ENCODE peak calls at places on chromosomes 12 and 14, in seven cellular contexts. M, L, B, F, A, O and K are unnamed samples.

GRCh38 chr12:94534761-94535613 is 75.3 kb upstream of the CEP83 start:
- DNase-seq in M (no peak), L (no peak), B (no peak), F (no peak), A (peak), O (no peak), K (no peak)

GRCh38 chr12:70190252-70191010 is 52.8 kb upstream of the CNOT2 start:
- DNase-seq in M (no peak), L (no peak), B (no peak), F (no peak), A (no peak), O (no peak), K (no peak)

GRCh38 chr12:30719060-30719459 is 23.4 kb upstream of the IPO8 start:
- DNase-seq in M (no peak), L (no peak), B (no peak), F (no peak), A (no peak), O (no peak), K (no peak)

GRCh38 chr12:28583771-28584261 is 393.6 kb downstream of the CCDC91 start:
- DNase-seq in M (no peak), L (peak), B (no peak), F (no peak), A (peak), O (no peak), K (no peak)

GRCh38 chr12:94070520-94070919 is 77.9 kb upstream of the PLXNC1 start:
- DNase-seq in M (no peak), L (no peak), B (no peak), F (no peak), A (no peak), O (no peak), K (no peak)

GRCh38 chr14:64147126-64147790 is 146.9 kb downstream of the ESR2 start:
- DNase-seq in M (no peak), L (no peak), B (no peak), F (no peak), A (no peak), O (no peak), K (no peak)

GRCh38 chr14:74697543-74697942 is 15.3 kb downstream of the AREL1 start:
- DNase-seq in M (no peak), L (no peak), B (no peak), F (no peak), A (no peak), O (no peak), K (no peak)

GRCh38 chr12:123163227-123163626 is 12.3 kb upstream of the PITPNM2 start:
- DNase-seq in M (no peak), L (no peak), B (no peak), F (no peak), A (no peak), O (no peak), K (no peak)

GRCh38 chr12:48279601-48280000 is 71.1 kb downstream of the ZNF641 start:
- DNase-seq in M (no peak), L (no peak), B (no peak), F (no peak), A (peak), O (no peak), K (no peak)

GRCh38 chr12:120170631-120171030 is 23.9 kb downstream of the GCN1 start:
- DNase-seq in M (no peak), L (no peak), B (no peak), F (no peak), A (no peak), O (no peak), K (no peak)

GRCh38 chr12:25755681-25756260 is 202.7 kb upstream of the LMNTD1 start:
- DNase-seq in M (no peak), L (no peak), B (no peak), F (no peak), A (no peak), O (no peak), K (no peak)

GRCh38 chr14:95068091-95068490 is 89.2 kb downstream of the DICER1 start:
- DNase-seq in M (no peak), L (no peak), B (no peak), F (no peak), A (no peak), O (no peak), K (no peak)

GRCh38 chr14:36751920-36752319 is 90.3 kb downstream of the PAX9 start:
- DNase-seq in M (no peak), L (no peak), B (no peak), F (no peak), A (no peak), O (no peak), K (no peak)

GRCh38 chr12:71846322-71846940 is 6.9 kb downstream of the TBC1D15 start:
- DNase-seq in M (no peak), L (no peak), B (peak), F (peak), A (peak), O (no peak), K (no peak)

GRCh38 chr12:64590183-64590582 is 20.1 kb upstream of the RASSF3 start:
- DNase-seq in M (no peak), L (no peak), B (no peak), F (no peak), A (no peak), O (no peak), K (no peak)

GRCh38 chr12:19129486-19130223 is at the start of gene PLEKHA5:
- DNase-seq in M (peak), L (no peak), B (peak), F (peak), A (peak), O (no peak), K (no peak)

GRCh38 chr12:68349921-68350606 is 17.9 kb upstream of the MDM1 start:
- DNase-seq in M (no peak), L (no peak), B (no peak), F (no peak), A (no peak), O (no peak), K (no peak)

GRCh38 chr12:92294676-92295440 is 149.2 kb upstream of the BTG1 start:
- DNase-seq in M (no peak), L (no peak), B (no peak), F (no peak), A (no peak), O (no peak), K (no peak)

GRCh38 chr14:49634547-49635334 is at the start of gene DNAAF2:
- DNase-seq in M (peak), L (peak), B (peak), F (no peak), A (peak), O (no peak), K (no peak)

GRCh38 chr12:104002686-104003085 is 37.0 kb downstream of the TDG start:
- DNase-seq in M (no peak), L (no peak), B (no peak), F (no peak), A (no peak), O (no peak), K (no peak)

GRCh38 chr14:99838555-99839193 is 45.5 kb downstream of the EML1 start:
- DNase-seq in M (no peak), L (no peak), B (no peak), F (no peak), A (peak), O (no peak), K (peak)

GRCh38 chr12:75480469-75480949 is at the start of gene GLIPR1:
- DNase-seq in M (peak), L (peak), B (peak), F (no peak), A (no peak), O (peak), K (peak)

GRCh38 chr14:60093606-60094005 is 1.9 kb downstream of the PCNX4 start:
- DNase-seq in M (no peak), L (no peak), B (no peak), F (no peak), A (no peak), O (no peak), K (no peak)

GRCh38 chr14:104281768-104282301 is 143.4 kb downstream of the KIF26A start:
- DNase-seq in M (no peak), L (no peak), B (no peak), F (no peak), A (no peak), O (no peak), K (no peak)

GRCh38 chr12:1083888-1084262 is 92.9 kb downstream of the ERC1 start:
- DNase-seq in M (no peak), L (no peak), B (peak), F (no peak), A (peak), O (no peak), K (no peak)

GRCh38 chr14:96038920-96039632 is at the start of gene C14orf132:
- DNase-seq in M (peak), L (no peak), B (peak), F (peak), A (peak), O (no peak), K (no peak)

GRCh38 chr12:53844989-53845836 is 93.4 kb upstream of the HOXC13 start:
- DNase-seq in M (peak), L (no peak), B (no peak), F (no peak), A (peak), O (no peak), K (no peak)
- H3K27ac ChIP-seq in M (peak), L (no peak), B (no peak), F (no peak), A (no peak), O (no peak), K (peak)

DNA sequence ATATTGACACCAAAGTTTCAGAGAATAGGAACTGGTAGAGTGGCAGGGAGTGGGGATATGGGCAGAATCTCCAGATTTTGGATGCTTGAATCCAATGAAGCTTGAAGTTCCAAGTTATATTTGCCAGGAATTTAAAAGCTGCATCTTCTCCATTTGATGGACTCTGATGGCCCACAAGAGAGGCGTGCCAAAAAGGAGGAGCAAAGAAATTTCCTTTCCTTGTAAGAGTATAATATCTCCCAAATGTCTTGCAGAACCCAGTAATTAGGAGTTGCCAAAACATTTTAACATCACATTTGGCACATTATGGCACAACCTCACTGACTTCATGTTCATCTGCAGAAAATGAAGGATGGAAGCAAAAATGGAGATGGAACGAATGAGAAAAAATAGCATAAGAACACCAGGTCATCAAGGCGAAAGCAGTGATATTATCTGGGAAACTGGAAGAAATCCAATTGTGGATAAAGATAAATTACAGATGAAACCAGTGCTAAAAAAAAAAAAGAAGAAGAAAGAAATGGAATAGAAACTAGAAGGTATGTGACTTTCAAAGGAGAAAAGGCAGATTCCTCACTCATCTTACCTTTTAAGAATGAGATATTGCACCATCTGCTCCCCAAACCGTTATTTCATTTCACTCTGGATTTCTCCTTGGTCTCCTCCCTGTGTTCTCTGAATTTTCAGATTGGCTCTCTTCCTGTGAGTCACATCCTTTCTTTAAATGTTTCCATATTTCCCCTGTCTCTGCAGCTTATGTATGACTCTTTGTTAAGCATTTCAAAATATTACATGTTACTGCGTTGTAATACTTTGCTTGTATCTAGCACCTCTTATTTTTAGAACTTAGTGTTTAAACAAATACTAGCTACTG is 13.5 kb upstream of the FLRT2 start:
- DNase-seq in M (no peak), L (no peak), B (no peak), F (no peak), A (no peak), O (no peak), K (no peak)
- TF ChIP-seq REST in M (no peak), L (no peak), B (no peak), F (no peak), A (no peak), O (no peak), K (no peak)

GRCh38 chr12:102063066-102063465 is 1.3 kb upstream of the WASHC3 start:
- DNase-seq in M (no peak), L (no peak), B (no peak), F (peak), A (peak), O (no peak), K (no peak)
- H3K4me3 ChIP-seq in M (no peak), L (no peak), B (no peak), F (no peak), A (no peak), O (no peak), K (no peak)

GRCh38 chr14:24984846-24985589 is 64.9 kb downstream of the STXBP6 start:
- DNase-seq in M (no peak), L (no peak), B (no peak), F (no peak), A (no peak), O (no peak), K (no peak)
- H3K27ac ChIP-seq in M (no peak), L (no peak), B (no peak), F (no peak), A (no peak), O (no peak), K (no peak)

GRCh38 chr14:39956372-39956771 is 524.1 kb upstream of the FBXO33 start:
- DNase-seq in M (no peak), L (no peak), B (no peak), F (peak), A (peak), O (no peak), K (no peak)
- TF ChIP-seq REST in M (no peak), L (no peak), B (no peak), F (no peak), A (no peak), O (no peak), K (no peak)

GRCh38 chr14:101825797-101826196 is 64.3 kb downstream of the PPP2R5C start:
- DNase-seq in M (no peak), L (no peak), B (no peak), F (no peak), A (no peak), O (no peak), K (no peak)

GRCh38 chr14:101824339-101824727 is 62.8 kb downstream of the PPP2R5C start:
- DNase-seq in M (no peak), L (peak), B (no peak), F (no peak), A (no peak), O (no peak), K (no peak)

GRCh38 chr14:101823081-101823480 is 61.6 kb downstream of the PPP2R5C start:
- DNase-seq in M (no peak), L (no peak), B (no peak), F (no peak), A (no peak), O (no peak), K (no peak)

GRCh38 chr14:101821528-101821927 is 60.0 kb downstream of the PPP2R5C start:
- DNase-seq in M (no peak), L (no peak), B (no peak), F (no peak), A (no peak), O (no peak), K (no peak)

DNA sequence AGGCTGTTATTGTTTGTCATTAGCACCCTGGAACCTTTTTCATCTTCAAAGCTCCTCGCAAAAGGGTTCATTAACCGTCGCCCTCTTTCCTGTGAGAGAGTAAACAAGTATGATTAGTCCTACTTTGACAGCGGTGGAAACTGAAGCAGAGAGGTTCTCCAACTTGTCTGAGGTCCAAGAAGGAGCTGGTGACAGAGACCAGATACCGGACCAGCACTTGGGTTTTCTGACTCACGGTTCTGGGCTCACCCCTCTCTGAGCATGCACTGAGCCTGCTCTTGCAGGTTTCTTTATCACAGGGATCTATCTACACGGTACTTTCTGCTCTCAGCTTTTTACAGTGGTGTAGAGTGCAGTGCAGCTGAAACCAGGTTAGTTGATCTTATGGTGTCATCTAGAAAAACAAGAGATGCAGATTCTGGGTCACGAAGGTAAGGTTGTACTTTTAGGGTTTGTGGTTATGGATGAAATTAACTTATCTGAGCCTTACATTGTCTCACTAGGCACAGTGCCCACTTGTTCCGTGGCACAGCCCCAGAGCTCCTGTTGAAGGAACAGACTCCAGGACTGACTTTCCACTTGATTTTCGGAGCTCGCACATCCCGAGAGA is 62.1 kb downstream of the PPP2R5C start:
- DNase-seq in M (no peak), L (no peak), B (no peak), F (no peak), A (no peak), O (peak), K (no peak)
- H3K4me3 ChIP-seq in M (no peak), L (no peak), B (no peak), F (no peak), A (no peak), O (peak), K (no peak)

GRCh38 chr12:89951050-89951693 is 242.5 kb upstream of the ATP2B1 start:
- DNase-seq in M (peak), L (no peak), B (no peak), F (no peak), A (no peak), O (no peak), K (no peak)
- H3K27ac ChIP-seq in M (peak), L (no peak), B (no peak), F (no peak), A (no peak), O (peak), K (peak)

DNA sequence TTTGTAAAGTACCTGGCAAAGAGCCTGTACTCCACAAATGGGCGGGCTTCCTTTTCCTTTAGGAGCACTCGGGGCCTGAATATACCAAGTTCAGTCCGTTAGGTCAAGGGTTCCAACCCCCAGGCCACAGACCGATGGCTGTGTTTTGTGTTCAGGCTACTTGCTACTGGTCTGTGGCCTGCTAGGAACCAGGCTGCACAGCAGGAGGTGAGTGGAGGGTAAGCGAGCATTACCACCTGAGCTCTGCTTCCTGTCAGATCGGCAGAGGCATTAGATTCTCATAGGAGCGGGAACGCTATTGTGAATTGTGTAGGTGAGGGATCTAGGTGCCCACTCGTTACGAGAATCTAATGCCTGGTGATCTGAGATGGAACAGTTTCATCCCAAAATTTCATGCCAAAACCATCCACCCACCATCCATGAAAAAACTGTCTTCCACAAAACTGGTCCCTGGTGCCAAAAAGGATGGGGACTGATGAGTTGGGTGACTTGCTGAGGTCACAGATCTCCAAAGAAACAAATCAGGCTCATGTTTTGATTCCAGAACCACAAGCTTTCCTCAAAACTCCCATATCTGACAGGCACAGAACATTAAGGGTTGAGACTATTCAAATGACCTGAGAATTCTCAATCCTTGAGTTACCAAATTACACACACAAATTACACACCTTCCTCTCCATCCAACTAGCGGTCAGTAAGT is 4.2 kb downstream of the CSRP2 start:
- DNase-seq in M (no peak), L (no peak), B (no peak), F (no peak), A (peak), O (no peak), K (no peak)
- TF ChIP-seq REST in M (no peak), L (no peak), B (no peak), F (no peak), A (no peak), O (no peak), K (no peak)

DNA sequence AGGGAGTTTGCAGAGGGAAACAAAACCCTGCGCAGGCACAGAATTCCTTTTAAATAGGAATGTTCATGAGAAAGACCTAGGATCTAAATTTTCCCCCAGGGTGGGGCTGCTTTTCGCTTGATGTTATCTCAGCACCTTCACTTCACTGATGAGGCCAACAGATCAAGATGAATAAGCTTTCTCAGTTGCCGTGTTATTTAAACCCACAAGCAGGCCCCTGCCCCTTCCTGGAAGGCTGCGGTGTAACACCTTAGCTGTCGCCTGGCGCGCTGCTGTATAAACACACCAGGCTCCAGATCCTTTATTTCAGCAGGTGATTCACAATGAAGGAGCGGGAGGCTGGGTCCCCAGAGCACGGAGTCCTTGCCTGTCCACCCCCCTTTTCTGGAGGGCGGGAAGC is 515.3 kb downstream of the FUT8 start:
- DNase-seq in M (no peak), L (no peak), B (no peak), F (no peak), A (peak), O (no peak), K (no peak)
- H3K4me3 ChIP-seq in M (no peak), L (no peak), B (no peak), F (no peak), A (no peak), O (no peak), K (no peak)

GRCh38 chr14:67385120-67385519 is 25.0 kb downstream of the EIF2S1 start:
- DNase-seq in M (no peak), L (no peak), B (no peak), F (no peak), A (no peak), O (no peak), K (no peak)

GRCh38 chr14:67390135-67390534 is 21.8 kb downstream of the PLEK2 start:
- DNase-seq in M (no peak), L (no peak), B (no peak), F (no peak), A (no peak), O (no peak), K (no peak)

GRCh38 chr14:67389261-67389660 is 22.7 kb downstream of the PLEK2 start:
- DNase-seq in M (no peak), L (no peak), B (no peak), F (no peak), A (no peak), O (no peak), K (no peak)

GRCh38 chr14:67387195-67387594 is 24.8 kb downstream of the PLEK2 start:
- DNase-seq in M (no peak), L (no peak), B (no peak), F (no peak), A (no peak), O (no peak), K (no peak)

DNA sequence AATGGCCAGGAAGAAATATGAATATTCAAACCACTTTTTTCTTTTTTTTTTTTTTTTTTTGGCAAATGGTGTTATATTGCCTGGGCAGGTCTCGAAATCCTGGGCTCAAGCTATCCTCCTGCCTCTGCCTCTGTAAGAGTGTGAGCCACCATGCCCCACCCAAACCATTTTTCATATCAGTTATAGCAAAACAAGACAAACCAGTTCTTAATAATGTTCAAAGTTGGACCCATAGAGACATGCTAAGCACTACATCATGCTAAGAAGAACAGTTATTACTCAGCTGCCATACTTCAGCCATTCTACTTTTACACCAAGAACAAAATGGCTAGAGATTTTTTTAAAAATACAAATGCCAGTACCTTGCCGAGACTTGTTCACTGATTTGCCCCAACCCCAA is 25.5 kb downstream of the EIF2S1 start:
- DNase-seq in M (no peak), L (no peak), B (no peak), F (no peak), A (no peak), O (no peak), K (no peak)
- H3K27ac ChIP-seq in M (no peak), L (no peak), B (no peak), F (no peak), A (no peak), O (no peak), K (no peak)